ENCODE peak calls at places on chromosomes 5 and 9, in ten cellular contexts. Q is ovary, F is transverse colon, Y is sigmoid colon, E is A549, K is stomach, X is tibial nerve, V is K562, T is SK-N-SH, Z is H1. U is an unnamed sample. For H3K4me1, the result is how much of the 10 kb centered on the place peaks cover.

GRCh38 chr5:138351056-138351455 is 1.4 kb upstream of the KDM3B start:
- DNase-seq in V (no peak), X (no peak), Y (no peak), E (no peak), F (no peak), Z (no peak), Q (no peak), T (no peak), K (no peak), U (no peak)

GRCh38 chr5:139755892-139756671 is 39.5 kb upstream of the PSD2 start:
- DNase-seq in V (peak), K (peak), F (no peak), Q (no peak), E (no peak), X (no peak), T (peak), Z (no peak), Y (no peak), U (no peak)

GRCh38 chr9:116152941-116153764 is 438 bp upstream of the PAPPA start:
- DNase-seq in K (no peak), Z (no peak), X (no peak), T (peak), Q (peak), E (peak), F (no peak), Y (no peak), V (no peak), U (no peak)

GRCh38 chr9:73030370-73031039 is 77.7 kb upstream of the ALDH1A1 start:
- DNase-seq in V (no peak), E (no peak), T (no peak), K (no peak), Q (no peak), Y (no peak), Z (no peak), F (no peak), X (no peak), U (no peak)

GRCh38 chr5:77770293-77771005 is 5.7 kb downstream of the TBCA start:
- DNase-seq in X (no peak), V (no peak), Q (no peak), T (no peak), K (no peak), Y (no peak), Z (no peak), F (no peak), E (no peak), U (no peak)

GRCh38 chr9:93593144-93593655 is 16.8 kb downstream of the PHF2 start:
- DNase-seq in K (no peak), Z (no peak), V (no peak), T (no peak), X (no peak), E (no peak), Q (no peak), Y (no peak), F (no peak), U (peak)

GRCh38 chr5:99037668-99038067 is 108.9 kb upstream of the CHD1 start:
- DNase-seq in E (no peak), F (peak), K (peak), Y (no peak), V (no peak), Z (no peak), T (no peak), Q (no peak), X (no peak), U (no peak)

GRCh38 chr5:79261907-79262306 is 26.0 kb downstream of the JMY start:
- DNase-seq in Q (no peak), V (no peak), X (no peak), F (no peak), T (no peak), K (no peak), E (no peak), Z (no peak), Y (no peak), U (no peak)

GRCh38 chr5:123129811-123130210 is 40.8 kb downstream of the PRDM6 start:
- DNase-seq in T (no peak), Y (no peak), Z (no peak), K (no peak), X (no peak), E (no peak), F (no peak), Q (no peak), V (no peak), U (no peak)

GRCh38 chr5:59560553-59560952 is 333.0 kb downstream of the PDE4D start:
- DNase-seq in Z (no peak), Y (no peak), K (no peak), T (no peak), Q (no peak), F (no peak), X (no peak), V (no peak), E (no peak), U (no peak)

GRCh38 chr5:126354012-126354856 is 69.0 kb upstream of the GRAMD2B start:
- DNase-seq in Y (no peak), Z (no peak), Q (no peak), K (no peak), E (peak), V (no peak), X (peak), F (no peak), T (peak), U (no peak)

GRCh38 chr5:146203011-146203871 is at the start of gene RBM27:
- DNase-seq in Q (peak), Z (peak), T (peak), X (peak), K (peak), F (peak), V (peak), E (peak), Y (peak), U (peak)

GRCh38 chr9:89635816-89636215 is 31.0 kb downstream of the GADD45G start:
- DNase-seq in K (no peak), Q (no peak), F (no peak), T (no peak), E (no peak), Z (no peak), V (no peak), Y (no peak), X (no peak), U (no peak)

GRCh38 chr5:152269533-152269932 is 135.5 kb downstream of the NMUR2 start:
- DNase-seq in Q (no peak), K (no peak), E (no peak), T (no peak), V (no peak), Y (no peak), X (no peak), F (no peak), Z (no peak), U (no peak)

GRCh38 chr5:152270117-152270516 is 135.0 kb downstream of the NMUR2 start:
- DNase-seq in F (no peak), T (no peak), V (no peak), Y (no peak), Z (no peak), X (no peak), E (no peak), Q (no peak), K (no peak), U (no peak)

GRCh38 chr5:152274206-152274605 is 130.9 kb downstream of the NMUR2 start:
- DNase-seq in X (no peak), Z (no peak), K (no peak), E (no peak), V (no peak), Q (no peak), T (no peak), Y (no peak), F (no peak), U (no peak)

DNA sequence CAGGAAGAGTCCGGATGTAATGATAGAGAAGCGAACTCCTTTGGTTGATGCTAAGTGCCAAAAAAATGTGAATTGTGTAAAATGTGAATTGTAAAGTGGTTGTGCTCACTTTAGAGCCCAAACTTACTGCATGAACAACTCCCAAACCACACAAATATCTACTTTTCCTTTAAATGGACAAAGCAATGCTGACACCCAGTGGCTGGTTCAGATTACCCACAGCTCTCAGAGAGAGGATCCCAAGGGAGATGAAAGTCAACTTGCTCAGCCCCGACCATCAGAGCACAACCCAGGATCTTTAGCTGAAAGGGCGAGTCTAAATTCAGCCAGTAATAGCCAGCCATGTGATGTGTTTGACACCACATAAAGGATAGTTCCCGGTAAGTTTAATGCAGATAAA is 133.7 kb downstream of the NMUR2 start:
- DNase-seq in Y (no peak), F (no peak), E (peak), K (peak), X (no peak), T (no peak), Z (no peak), V (no peak), Q (no peak), U (no peak)
- TF ChIP-seq EP300 in Y (no peak), F (no peak), E (no peak), K (no peak), X (no peak), T (no peak), Z (no peak), V (no peak), Q (no peak), U (no peak)

DNA sequence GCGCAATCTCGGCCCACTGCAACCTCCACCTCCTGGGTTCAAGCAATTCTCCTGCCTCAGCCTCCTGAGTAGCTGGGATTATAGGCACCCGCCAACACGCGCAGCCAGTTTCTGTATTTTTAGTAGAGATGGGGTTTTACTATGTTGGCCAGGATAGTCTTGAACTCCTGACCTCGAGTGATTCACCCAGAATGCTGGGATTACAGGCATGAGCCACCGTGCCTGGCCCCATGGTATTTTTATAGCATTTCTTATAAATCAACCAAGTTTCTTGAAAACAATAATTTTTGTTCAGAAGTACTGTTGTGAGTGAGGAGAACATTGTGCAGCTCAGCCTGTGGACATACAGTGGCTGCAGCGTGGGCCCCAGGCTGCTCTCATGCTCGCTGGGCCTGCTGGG is 45.2 kb downstream of the MAP1B start:
- DNase-seq in X (no peak), K (no peak), Y (no peak), F (no peak), E (no peak), Z (no peak), T (no peak), Q (no peak), V (no peak), U (no peak)
- H3K4me1 ChIP-seq in X (half or more), K (under half), Y (under half), F (under half), E (half or more), Z (under half), T (half or more), Q (under half), V (under half), U (under half)

DNA sequence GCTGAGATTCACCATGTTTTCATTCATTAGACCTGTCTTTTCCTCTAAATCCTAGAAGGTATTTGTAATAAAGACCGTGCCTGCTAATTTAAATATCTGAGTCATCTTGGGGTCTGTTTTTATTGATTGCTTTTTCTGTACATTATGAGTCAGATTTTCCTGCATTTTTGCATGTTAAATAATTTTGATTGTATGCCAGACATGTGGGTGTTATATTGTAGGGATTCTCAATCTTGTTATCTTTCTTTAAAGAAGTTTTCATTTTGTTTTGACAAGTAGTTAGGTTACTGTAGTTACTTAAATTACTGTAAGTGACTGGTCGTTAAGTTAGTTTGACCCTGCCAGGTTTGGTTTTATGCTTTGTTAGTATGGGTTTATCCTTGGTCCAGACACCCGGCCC is 35.1 kb downstream of the EXOSC2 start:
- DNase-seq in K (no peak), E (no peak), X (no peak), Y (no peak), F (no peak), Q (no peak), Z (no peak), V (no peak), T (no peak), U (no peak)
- TF ChIP-seq EP300 in K (no peak), E (no peak), X (no peak), Y (no peak), F (no peak), Q (no peak), Z (no peak), V (no peak), T (no peak), U (no peak)

GRCh38 chr9:76032652-76033373 is 142.3 kb downstream of the PCSK5 start:
- DNase-seq in X (no peak), Y (no peak), K (no peak), Q (no peak), T (no peak), E (no peak), Z (no peak), V (no peak), F (no peak), U (no peak)

GRCh38 chr9:76023715-76024195 is 133.3 kb downstream of the PCSK5 start:
- DNase-seq in Q (no peak), Y (no peak), F (no peak), X (no peak), E (no peak), Z (no peak), K (no peak), V (no peak), T (no peak), U (no peak)

GRCh38 chr9:76022317-76022716 is 131.8 kb downstream of the PCSK5 start:
- DNase-seq in T (no peak), K (no peak), X (no peak), E (no peak), F (no peak), V (no peak), Y (no peak), Q (no peak), Z (no peak), U (no peak)

GRCh38 chr9:76026796-76027195 is 136.3 kb downstream of the PCSK5 start:
- DNase-seq in T (no peak), Q (no peak), Y (no peak), F (no peak), X (no peak), E (no peak), K (no peak), V (no peak), Z (no peak), U (no peak)

GRCh38 chr9:76027426-76027825 is 137.0 kb downstream of the PCSK5 start:
- DNase-seq in X (no peak), Q (no peak), T (no peak), Y (no peak), Z (no peak), V (no peak), E (no peak), K (no peak), F (no peak), U (no peak)
- H3K4me1 ChIP-seq in X (under half), Q (under half), T (under half), Y (under half), Z (under half), V (under half), E (under half), K (under half), F (under half), U (under half)

GRCh38 chr5:32503261-32503660 is 58.7 kb upstream of the ZFR start:
- DNase-seq in X (no peak), Y (no peak), V (no peak), F (no peak), Q (no peak), E (no peak), K (no peak), T (no peak), Z (no peak), U (no peak)

GRCh38 chr5:32506251-32506661 is 61.7 kb upstream of the ZFR start:
- DNase-seq in Z (no peak), X (no peak), Q (no peak), Y (peak), E (no peak), V (no peak), K (no peak), F (no peak), T (no peak), U (no peak)

GRCh38 chr5:32505718-32506117 is 61.2 kb upstream of the ZFR start:
- DNase-seq in Q (no peak), F (no peak), X (no peak), K (no peak), Y (no peak), E (no peak), V (no peak), Z (no peak), T (no peak), U (no peak)

GRCh38 chr5:32506809-32507208 is 62.3 kb upstream of the ZFR start:
- DNase-seq in V (no peak), X (no peak), E (no peak), F (no peak), Z (no peak), T (no peak), Y (peak), K (no peak), Q (no peak), U (no peak)

GRCh38 chr5:32504923-32505596 is 60.5 kb upstream of the ZFR start:
- DNase-seq in E (no peak), X (peak), Q (peak), T (peak), Y (peak), F (peak), V (no peak), Z (no peak), K (no peak), U (peak)
- TF ChIP-seq EP300 in E (no peak), X (no peak), Q (no peak), T (peak), Y (no peak), F (no peak), V (no peak), Z (no peak), K (no peak), U (no peak)

GRCh38 chr5:170263906-170264305 is 31.1 kb downstream of the C5orf58 start:
- DNase-seq in Q (no peak), X (no peak), E (no peak), Z (no peak), K (no peak), Y (no peak), F (no peak), V (no peak), T (no peak), U (no peak)

GRCh38 chr5:170268153-170268689 is 29.4 kb downstream of the LCP2 start:
- DNase-seq in Y (no peak), V (no peak), F (no peak), Z (no peak), T (no peak), E (no peak), Q (no peak), K (no peak), X (no peak), U (no peak)

GRCh38 chr5:170266570-170267379 is 30.8 kb downstream of the LCP2 start:
- DNase-seq in Q (no peak), Y (no peak), F (no peak), T (no peak), Z (no peak), E (no peak), X (no peak), V (no peak), K (no peak), U (peak)

GRCh38 chr5:170267431-170268152 is 30.0 kb downstream of the LCP2 start:
- DNase-seq in Q (peak), F (peak), Z (no peak), E (peak), X (peak), Y (peak), V (peak), K (peak), T (peak), U (no peak)

GRCh38 chr5:170265527-170265926 is 32.0 kb downstream of the LCP2 start:
- DNase-seq in Z (no peak), T (no peak), Q (peak), K (no peak), Y (peak), F (no peak), X (peak), E (no peak), V (no peak), U (peak)
- H3K4me1 ChIP-seq in Z (under half), T (under half), Q (under half), K (under half), Y (under half), F (under half), X (under half), E (under half), V (under half), U (under half)

GRCh38 chr5:136780518-136780917 is 415.2 kb upstream of the TRPC7 start:
- DNase-seq in Z (no peak), Q (no peak), V (no peak), F (no peak), K (no peak), X (no peak), E (no peak), T (no peak), Y (no peak), U (no peak)

GRCh38 chr5:136776022-136776927 is 410.9 kb upstream of the TRPC7 start:
- DNase-seq in Y (no peak), Q (no peak), X (no peak), Z (no peak), K (no peak), V (no peak), E (no peak), T (no peak), F (no peak), U (no peak)

DNA sequence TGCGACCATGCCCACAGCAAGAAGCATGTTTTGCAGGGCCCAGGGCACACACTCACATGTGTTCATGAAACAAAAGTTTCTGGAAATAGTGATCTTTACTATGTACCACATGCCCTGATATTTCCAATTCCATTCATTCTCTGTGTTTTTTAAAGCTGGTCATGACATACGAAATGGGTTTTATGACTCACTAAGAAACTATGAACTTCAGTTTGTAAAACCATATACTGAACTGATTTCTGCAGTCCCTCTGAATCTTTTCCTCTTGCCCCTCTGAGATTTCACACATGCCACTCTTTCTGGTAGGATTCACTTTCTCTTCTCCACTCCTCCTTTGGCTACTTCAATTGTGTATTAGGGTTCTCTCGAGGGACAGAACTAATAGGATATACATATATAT is 416.1 kb upstream of the TRPC7 start:
- DNase-seq in E (no peak), Q (no peak), T (no peak), X (no peak), K (no peak), Z (no peak), Y (no peak), F (no peak), V (no peak), U (no peak)
- TF ChIP-seq EP300 in E (no peak), Q (no peak), T (no peak), X (no peak), K (no peak), Z (no peak), Y (no peak), F (no peak), V (no peak), U (no peak)

DNA sequence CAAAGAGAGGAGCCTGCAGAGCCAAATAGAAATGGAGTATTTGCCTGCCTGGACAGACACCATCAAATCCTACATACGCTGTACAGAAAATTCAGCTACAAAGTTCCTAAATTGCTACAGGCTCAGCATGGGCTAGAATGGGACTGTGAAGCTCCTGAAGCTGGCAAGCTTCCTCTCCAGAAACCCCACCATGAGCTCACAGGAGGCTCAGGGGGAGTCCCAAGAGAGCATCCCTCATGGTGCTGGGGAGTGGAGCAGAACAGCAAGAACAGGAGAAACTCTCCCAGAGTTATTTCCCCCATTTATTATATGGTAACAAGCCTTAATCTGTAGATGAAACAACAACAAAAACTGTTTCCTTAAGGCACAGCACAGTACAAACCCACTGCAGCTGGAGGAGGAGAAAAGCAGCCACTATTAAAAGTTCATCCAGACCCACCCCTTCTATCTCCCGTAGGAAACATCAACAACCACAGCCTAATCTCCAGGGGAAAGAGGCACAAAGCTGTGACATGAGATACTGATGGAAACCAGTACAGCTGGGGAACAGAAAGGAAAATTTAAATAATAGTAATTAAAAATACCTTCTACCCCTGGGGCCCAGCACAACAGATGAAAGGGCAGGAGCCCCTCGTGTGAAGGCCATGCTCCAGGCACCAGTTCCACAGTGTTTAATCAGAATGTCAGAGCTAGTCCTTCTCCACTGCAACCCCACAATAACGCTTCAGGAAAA is 548.5 kb downstream of the MTRR start:
- DNase-seq in F (no peak), Y (no peak), V (no peak), Q (no peak), X (no peak), T (no peak), Z (no peak), K (no peak), E (no peak), U (no peak)
- H3K4me1 ChIP-seq in F (under half), Y (under half), V (under half), Q (under half), X (under half), T (under half), Z (under half), K (under half), E (under half), U (under half)

U was measured in suprapubic skin.